ENCODE peak calls at places on chromosome 12, in seven cellular contexts. A is naive thymus-derived CD4-positive, alpha-beta T cell; Y is CD8-positive, alpha-beta T cell; X is heart right ventricle; S is neural progenitor cell; L is GM23248; W is pancreas. O is an unnamed sample. For H3K4me1 and H3K36me3, the result is how much of the 10 kb centered on the place peaks cover.

GRCh38 chr12:120101182-120101581 is 15.4 kb downstream of the RAB35 start:
- DNase-seq in X (no peak), Y (no peak), L (no peak), S (no peak), A (no peak), W (no peak), O (no peak)

GRCh38 chr12:111360325-111360930 is 8.5 kb downstream of the PHETA1 start:
- DNase-seq in S (no peak), W (no peak), L (no peak), A (no peak), Y (no peak), X (no peak), O (no peak)

GRCh38 chr12:77625441-77625840 is 205.3 kb upstream of the NAV3 start:
- DNase-seq in S (no peak), Y (no peak), W (no peak), L (peak), X (no peak), A (no peak), O (no peak)

GRCh38 chr12:58247633-58248032 is 306.3 kb downstream of the ATP23 start:
- DNase-seq in A (no peak), Y (no peak), S (peak), L (peak), W (no peak), X (no peak), O (peak)

GRCh38 chr12:51025182-51025747 is 919 bp downstream of the SLC11A2 start:
- DNase-seq in A (peak), S (no peak), X (no peak), L (no peak), Y (no peak), W (no peak), O (no peak)

GRCh38 chr12:34402899-34403705 is 380.8 kb downstream of the ALG10 start:
- DNase-seq in S (no peak), W (no peak), X (peak), L (no peak), A (no peak), Y (peak), O (peak)

GRCh38 chr12:93536766-93537515 is 35.5 kb upstream of the SOCS2 start:
- DNase-seq in L (peak), S (no peak), Y (no peak), X (peak), A (no peak), W (no peak), O (peak)

GRCh38 chr12:50934371-50934851 is 17.9 kb upstream of the HIGD1C start:
- DNase-seq in L (peak), S (no peak), Y (no peak), W (no peak), X (no peak), A (no peak), O (no peak)

GRCh38 chr12:56565510-56566101 is 44.0 kb downstream of the RBMS2 start:
- DNase-seq in X (peak), W (peak), L (peak), Y (peak), A (peak), S (peak), O (peak)

GRCh38 chr12:42584539-42585174 is 4.9 kb downstream of the PRICKLE1 start:
- DNase-seq in A (no peak), Y (no peak), W (no peak), X (no peak), S (no peak), L (peak), O (no peak)

GRCh38 chr12:10163084-10163483 is 8.8 kb downstream of the OLR1 start:
- DNase-seq in X (no peak), A (no peak), S (no peak), L (no peak), W (no peak), Y (no peak), O (no peak)

GRCh38 chr12:106297075-106297474 is 5.5 kb upstream of the TCP11L2 start:
- DNase-seq in X (no peak), L (no peak), A (no peak), S (no peak), Y (no peak), W (no peak), O (no peak)

GRCh38 chr12:95919110-95919509 is 23.3 kb downstream of the CCDC38 start:
- DNase-seq in A (no peak), Y (no peak), L (no peak), S (no peak), W (no peak), X (no peak), O (no peak)

GRCh38 chr12:92971869-92972524 is 42.9 kb upstream of the EEA1 start:
- DNase-seq in A (no peak), L (peak), W (no peak), Y (no peak), S (no peak), X (no peak), O (no peak)

GRCh38 chr12:87929346-87929745 is 99.9 kb downstream of the C12orf50 start:
- DNase-seq in A (no peak), L (no peak), S (no peak), W (no peak), Y (no peak), X (no peak), O (no peak)

GRCh38 chr12:114974333-114974732 is 290.4 kb upstream of the TBX3 start:
- DNase-seq in X (no peak), A (no peak), W (no peak), Y (no peak), S (no peak), L (no peak), O (no peak)

GRCh38 chr12:20508362-20508761 is 140.0 kb downstream of the PDE3A start:
- DNase-seq in L (peak), X (no peak), W (no peak), S (no peak), Y (no peak), A (no peak), O (no peak)

GRCh38 chr12:110170535-110171185 is 46.5 kb downstream of the IFT81 start:
- DNase-seq in L (no peak), S (no peak), Y (no peak), X (no peak), W (no peak), A (no peak), O (no peak)

GRCh38 chr12:109795023-109795422 is 38.2 kb downstream of the TRPV4 start:
- DNase-seq in Y (no peak), A (no peak), S (no peak), X (no peak), L (peak), W (no peak), O (no peak)

GRCh38 chr12:16555630-16556029 is 50.3 kb downstream of the LMO3 start:
- DNase-seq in L (peak), S (no peak), Y (no peak), W (no peak), X (no peak), A (no peak), O (peak)

GRCh38 chr12:98509063-98509462 is 6.3 kb upstream of the TMPO start:
- DNase-seq in W (no peak), S (no peak), A (no peak), L (no peak), Y (no peak), X (no peak), O (peak)

GRCh38 chr12:3303410-3304136 is 187.4 kb upstream of the PRMT8 start:
- DNase-seq in L (no peak), Y (no peak), A (no peak), X (no peak), S (peak), W (no peak), O (peak)

GRCh38 chr12:84842406-84843013 is 70.1 kb downstream of the SLC6A15 start:
- DNase-seq in L (peak), W (no peak), S (peak), Y (no peak), X (no peak), A (peak), O (no peak)

GRCh38 chr12:116046039-116046438 is 231.5 kb downstream of the MED13L start:
- DNase-seq in S (no peak), Y (no peak), L (no peak), A (no peak), W (no peak), X (no peak), O (no peak)
- H3K4me1 ChIP-seq in S (under half), Y (under half), L (under half), A (under half), W (under half), X (under half), O (under half)

GRCh38 chr12:124765571-124766489 is 97.8 kb downstream of the SCARB1 start:
- DNase-seq in L (peak), A (no peak), S (no peak), X (no peak), Y (no peak), W (no peak), O (no peak)
- H3K27ac ChIP-seq in L (peak), A (no peak), S (no peak), X (peak), Y (no peak), W (no peak), O (no peak)

DNA sequence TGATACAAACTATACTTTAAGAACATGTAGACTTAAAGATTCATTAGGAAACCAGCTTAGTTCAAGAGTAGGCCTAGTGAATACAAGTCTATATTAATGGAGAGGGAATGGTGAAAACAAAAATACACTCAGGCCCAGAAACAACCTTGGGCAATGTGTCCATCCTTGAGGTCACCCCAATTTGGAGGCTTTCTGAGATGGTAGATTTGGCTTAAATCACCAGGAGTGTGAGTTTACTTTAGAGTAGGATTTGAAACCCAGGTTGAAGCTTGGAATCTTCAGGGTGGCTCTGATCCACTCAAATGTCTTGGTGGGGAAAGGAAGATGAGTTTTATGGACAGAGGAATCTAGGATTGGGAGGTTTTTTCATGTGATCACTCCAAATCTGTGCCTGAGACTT is 10.5 kb downstream of the LDHB start:
- DNase-seq in S (no peak), L (no peak), Y (no peak), X (no peak), A (no peak), W (no peak), O (no peak)
- H3K36me3 ChIP-seq in S (half or more), L (half or more), Y (half or more), X (under half), A (under half), W (under half), O (half or more)

GRCh38 chr12:627285-627684 is 36.0 kb downstream of the NINJ2 start:
- DNase-seq in S (no peak), A (no peak), X (no peak), L (no peak), Y (no peak), W (no peak), O (no peak)

GRCh38 chr12:623172-623864 is 39.9 kb downstream of the NINJ2 start:
- DNase-seq in A (no peak), S (no peak), X (peak), W (no peak), L (no peak), Y (no peak), O (peak)

GRCh38 chr12:627863-628805 is 35.1 kb downstream of the NINJ2 start:
- DNase-seq in S (no peak), Y (no peak), A (no peak), L (no peak), X (no peak), W (no peak), O (peak)

GRCh38 chr12:623865-624372 is 39.3 kb downstream of the NINJ2 start:
- DNase-seq in L (no peak), X (no peak), W (no peak), Y (no peak), S (no peak), A (no peak), O (peak)

GRCh38 chr12:625998-626397 is 37.2 kb downstream of the NINJ2 start:
- DNase-seq in L (no peak), S (no peak), A (no peak), W (no peak), Y (no peak), X (no peak), O (no peak)
- H3K4me1 ChIP-seq in L (under half), S (under half), A (under half), W (under half), Y (under half), X (under half), O (under half)

GRCh38 chr12:107560194-107560905 is 125.2 kb upstream of the PWP1 start:
- DNase-seq in W (no peak), S (peak), A (no peak), L (no peak), X (no peak), Y (no peak), O (peak)

GRCh38 chr12:107558141-107558815 is 127.3 kb upstream of the PWP1 start:
- DNase-seq in A (no peak), W (no peak), L (no peak), Y (no peak), S (no peak), X (no peak), O (peak)

GRCh38 chr12:107557026-107557425 is 128.6 kb upstream of the PWP1 start:
- DNase-seq in L (no peak), S (no peak), W (no peak), Y (no peak), X (no peak), A (no peak), O (peak)

GRCh38 chr12:107557589-107558100 is 128.0 kb upstream of the PWP1 start:
- DNase-seq in L (no peak), X (no peak), A (no peak), S (no peak), W (no peak), Y (no peak), O (no peak)

DNA sequence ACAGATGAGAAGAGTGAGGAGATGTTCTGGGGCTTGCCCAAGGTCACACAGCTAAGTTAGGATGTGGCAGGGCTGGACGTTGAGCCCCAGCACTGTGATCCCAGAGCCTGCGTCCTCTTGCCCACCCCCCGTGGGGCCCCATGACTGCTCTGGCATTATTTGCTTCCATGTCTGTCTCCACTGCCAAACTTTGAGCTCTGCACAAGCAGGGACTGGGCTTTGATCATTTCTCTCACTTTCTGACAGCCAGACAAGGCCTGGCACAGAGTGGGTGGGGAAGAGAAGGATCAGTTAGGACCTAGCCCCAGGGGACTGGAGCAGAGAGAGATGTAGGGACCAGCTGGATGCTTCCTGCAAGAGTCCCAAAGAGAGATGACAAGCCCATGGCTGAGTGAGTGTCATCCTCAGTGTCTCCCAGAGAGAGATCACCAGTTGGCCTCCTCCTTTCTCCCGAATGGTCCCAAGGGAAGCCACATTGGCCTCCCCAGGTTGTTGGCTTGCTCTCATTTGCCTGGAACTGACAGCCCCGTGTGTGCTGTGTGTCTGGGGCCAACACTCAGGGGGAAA is 126.7 kb upstream of the PWP1 start:
- DNase-seq in L (no peak), A (no peak), W (no peak), Y (no peak), X (no peak), S (no peak), O (peak)
- H3K27ac ChIP-seq in L (no peak), A (no peak), W (no peak), Y (no peak), X (no peak), S (no peak), O (no peak)

DNA sequence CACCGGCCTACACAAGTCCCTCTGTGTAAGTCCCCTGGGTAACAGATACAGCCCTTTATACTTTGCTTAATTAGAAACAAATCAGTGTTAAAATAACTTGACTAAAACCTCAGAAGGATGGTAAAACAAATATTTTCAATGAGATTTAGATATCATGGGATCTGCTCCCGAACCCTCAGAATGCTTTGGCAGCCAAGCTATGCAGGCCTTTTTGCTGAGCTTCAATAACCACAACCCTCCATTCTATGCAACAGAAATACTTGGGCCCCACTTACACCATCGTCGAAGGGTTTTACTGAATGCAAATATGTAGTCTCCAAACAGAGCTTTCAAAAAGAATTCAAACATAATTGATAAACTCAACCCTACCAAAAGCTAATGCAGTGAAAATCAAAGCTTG is 29.3 kb upstream of the PITPNM2 start:
- DNase-seq in Y (no peak), W (no peak), A (no peak), X (no peak), S (no peak), L (no peak), O (no peak)
- H3K36me3 ChIP-seq in Y (under half), W (under half), A (under half), X (under half), S (under half), L (under half), O (half or more)

DNA sequence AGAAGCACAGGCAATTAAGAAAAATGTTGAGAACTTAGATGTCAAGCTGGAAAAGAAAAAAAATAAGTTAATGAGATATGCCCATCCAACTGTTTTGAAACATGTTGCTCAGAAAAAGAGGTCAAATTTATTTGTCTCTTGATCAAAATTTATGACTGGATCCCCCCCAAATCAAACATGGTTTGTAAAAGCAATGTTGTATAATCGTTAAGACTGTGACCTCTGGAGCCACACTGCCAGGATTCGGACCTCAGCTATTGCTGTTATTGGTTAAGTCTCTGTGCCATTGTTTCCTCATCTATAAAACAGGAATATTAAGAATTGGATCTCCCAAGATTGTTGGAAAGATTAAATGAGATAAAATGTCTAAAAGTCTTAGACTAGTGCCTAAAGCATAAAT is 51.9 kb upstream of the LRRK2 start:
- DNase-seq in W (no peak), Y (no peak), X (no peak), A (no peak), S (no peak), L (no peak), O (no peak)
- H3K4me1 ChIP-seq in W (under half), Y (under half), X (under half), A (under half), S (under half), L (under half), O (under half)

DNA sequence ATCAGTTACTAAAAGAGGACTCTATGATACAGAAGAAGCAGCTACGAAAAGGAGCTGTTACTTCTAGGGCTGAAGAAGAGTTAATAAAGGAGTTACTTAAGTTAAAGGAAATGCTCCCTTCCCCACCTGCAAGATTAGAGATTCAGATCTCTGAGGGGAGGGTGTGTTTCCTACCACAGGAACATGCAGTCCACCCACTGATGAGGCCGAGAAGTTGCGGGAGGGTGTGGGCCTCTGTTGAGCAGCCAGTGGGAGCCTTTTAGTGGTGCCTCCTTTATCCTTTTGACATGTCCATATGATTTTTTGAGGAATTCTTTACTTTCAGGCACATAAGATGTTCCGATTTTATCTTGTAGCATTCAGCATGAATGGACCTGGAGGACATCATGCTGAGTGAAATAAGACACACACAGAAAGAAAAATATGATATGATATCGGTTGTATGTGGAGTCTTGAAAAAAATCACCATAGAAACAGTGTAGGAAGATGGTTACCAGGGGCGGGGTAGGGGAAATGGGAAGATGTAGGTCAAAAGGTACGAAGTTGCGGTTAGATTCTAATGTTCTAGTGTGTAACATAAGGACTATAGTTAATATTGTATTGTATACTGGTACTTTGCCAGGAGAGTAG is 4.4 kb upstream of the M6PR start:
- DNase-seq in X (no peak), S (no peak), W (no peak), A (peak), Y (peak), L (no peak), O (no peak)
- H3K27ac ChIP-seq in X (peak), S (no peak), W (no peak), A (peak), Y (peak), L (no peak), O (no peak)